ENCODE peak calls at places on chromosomes 16 and 17, in seven cellular contexts. C is HepG2, B is WTC11, F is K562, R is HCT116, T is GM12878, D is H1. W is an unnamed sample.

GRCh38 chr16:51402785-51403184 is 251.7 kb upstream of the SALL1 start:
- DNase-seq in C (peak), B (no peak), F (no peak), R (no peak), T (no peak), D (no peak), W (no peak)

GRCh38 chr16:55466209-55466608 is 12.8 kb upstream of the MMP2 start:
- DNase-seq in C (no peak), B (no peak), F (no peak), R (no peak), T (no peak), D (no peak), W (no peak)

GRCh38 chr17:58556833-58557250 is 42.4 kb upstream of the MTMR4 start:
- DNase-seq in C (no peak), B (no peak), F (no peak), R (no peak), T (no peak), D (no peak), W (no peak)

GRCh38 chr16:89695086-89695874 is 6.2 kb downstream of the SPATA2L start:
- DNase-seq in C (peak), B (no peak), F (no peak), R (no peak), T (no peak), D (no peak), W (no peak)

GRCh38 chr17:7173687-7174602 is 5.2 kb downstream of the ASGR1 start:
- DNase-seq in C (no peak), B (peak), F (peak), R (no peak), T (no peak), D (peak), W (no peak)

GRCh38 chr17:67682196-67682595 is 35.5 kb upstream of the NOL11 start:
- DNase-seq in C (no peak), B (no peak), F (no peak), R (no peak), T (no peak), D (no peak), W (no peak)

GRCh38 chr16:23504453-23505179 is 5.7 kb downstream of the GGA2 start:
- DNase-seq in C (peak), B (no peak), F (peak), R (peak), T (peak), D (peak), W (peak)

GRCh38 chr17:48760411-48760810 is 31.9 kb upstream of the HOXB13 start:
- DNase-seq in C (no peak), B (no peak), F (no peak), R (no peak), T (no peak), D (no peak), W (no peak)

GRCh38 chr16:75238853-75239371 is 12.5 kb downstream of the BCAR1 start:
- DNase-seq in C (peak), B (peak), F (no peak), R (no peak), T (no peak), D (no peak), W (no peak)

GRCh38 chr16:11431915-11432465 is 86.7 kb downstream of the RMI2 start:
- DNase-seq in C (peak), B (no peak), F (no peak), R (no peak), T (no peak), D (no peak), W (no peak)

GRCh38 chr17:67602974-67603373 is 114.8 kb upstream of the NOL11 start:
- DNase-seq in C (peak), B (peak), F (peak), R (peak), T (no peak), D (peak), W (peak)

GRCh38 chr16:48955791-48956190 is 325.8 kb downstream of the CBLN1 start:
- DNase-seq in C (no peak), B (no peak), F (no peak), R (no peak), T (no peak), D (no peak), W (no peak)

GRCh38 chr17:31068291-31068690 is 26.5 kb upstream of the NF1 start:
- DNase-seq in C (peak), B (peak), F (peak), R (peak), T (no peak), D (peak), W (peak)

DNA sequence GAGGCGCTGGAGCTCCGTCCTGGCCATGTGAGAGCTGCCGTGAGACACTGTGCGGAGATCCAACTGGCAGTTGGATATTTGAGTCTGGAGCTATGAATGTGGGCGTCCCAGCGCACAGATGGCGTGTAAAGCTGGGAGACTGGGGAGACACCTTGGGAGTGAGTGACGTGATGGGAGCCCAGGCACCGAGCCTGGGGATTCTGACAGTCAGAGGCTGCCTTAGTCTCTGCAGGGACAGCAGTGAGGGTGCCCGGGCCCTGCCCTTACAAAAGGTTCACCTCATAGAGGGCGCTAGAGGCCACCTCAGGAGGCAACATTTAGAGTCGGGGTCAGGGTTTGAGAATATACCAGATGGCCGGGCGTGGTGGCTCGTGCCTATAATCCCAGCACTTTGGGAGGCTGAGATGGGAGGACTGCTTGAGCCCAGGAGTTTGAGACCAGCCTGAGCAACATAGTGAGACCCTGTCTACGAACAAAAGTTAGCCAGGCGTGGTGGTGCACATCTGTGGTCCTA is 194.1 kb upstream of the GSE1 start:
- DNase-seq in C (no peak), B (peak), F (no peak), R (no peak), T (no peak), D (peak), W (no peak)
- TF ChIP-seq SP1 in C (no peak), B (no peak), F (no peak), R (no peak), T (no peak), D (no peak), W (no peak)

DNA sequence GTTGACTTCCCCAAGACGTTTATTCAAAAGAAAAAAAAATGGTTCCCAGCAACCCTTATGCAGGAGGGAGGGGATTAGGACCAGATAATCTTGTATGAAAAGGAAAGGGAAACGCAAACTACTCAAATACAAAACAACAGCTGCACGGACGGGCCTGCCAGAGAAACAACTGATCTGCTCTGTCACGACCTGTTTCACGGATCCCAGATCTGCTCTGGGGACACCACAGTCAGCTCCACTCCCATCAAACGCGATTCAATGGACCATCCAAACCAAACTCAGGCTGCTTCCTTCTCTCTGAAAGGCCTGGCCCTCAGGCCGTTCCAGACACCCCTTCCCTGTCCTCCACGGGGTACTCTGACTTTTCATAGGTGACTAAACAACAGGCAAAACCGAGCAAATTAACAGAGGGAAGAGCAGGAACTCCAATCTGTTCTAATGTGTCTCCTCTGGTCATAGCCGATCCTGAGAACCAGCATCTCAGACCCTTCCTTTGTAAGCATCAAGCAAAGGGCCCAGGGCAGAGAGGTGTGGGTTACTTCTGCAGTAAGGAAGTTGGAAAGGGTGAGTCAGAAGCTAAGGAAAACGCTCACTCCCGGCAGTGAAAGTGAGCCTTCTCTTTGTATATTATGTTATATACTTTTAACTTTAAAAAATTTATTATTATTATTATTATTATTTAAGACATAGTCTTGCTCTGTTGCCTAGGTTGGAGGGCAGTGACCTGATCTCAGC is 77.5 kb downstream of the MRM3 start:
- DNase-seq in C (no peak), B (no peak), F (no peak), R (no peak), T (no peak), D (no peak), W (no peak)
- TF ChIP-seq SP1 in C (no peak), B (no peak), F (no peak), R (no peak), T (no peak), D (no peak), W (no peak)

GRCh38 chr17:81429813-81430510 is 34.7 kb downstream of the BAHCC1 start:
- DNase-seq in C (no peak), B (no peak), F (no peak), R (no peak), T (no peak), D (no peak), W (no peak)
- TF ChIP-seq SP1 in C (no peak), B (no peak), F (no peak), R (no peak), T (no peak), D (no peak), W (no peak)

DNA sequence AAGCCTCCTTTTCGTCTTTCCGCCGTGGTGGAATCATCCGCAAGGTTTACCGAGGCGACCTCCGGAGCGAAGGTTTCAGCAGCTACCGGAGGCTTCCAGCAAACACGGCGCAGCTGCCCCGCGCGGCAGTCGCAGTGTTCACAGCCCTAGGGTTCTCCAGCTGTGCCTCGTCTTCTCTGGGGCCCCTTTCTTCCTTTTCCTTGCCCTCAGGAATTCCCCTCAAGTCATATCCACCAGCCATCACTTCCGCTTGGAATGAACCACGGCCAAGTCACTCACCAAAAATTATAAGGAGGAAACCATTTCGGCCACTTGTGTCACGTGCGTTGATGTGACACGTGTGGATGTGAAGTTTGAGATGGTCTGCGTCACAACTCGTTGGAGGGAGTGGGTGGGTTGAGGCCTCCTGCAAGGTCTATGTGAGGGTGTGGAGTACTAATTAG is 636 bp upstream of the ERN1 start:
- DNase-seq in C (no peak), B (no peak), F (no peak), R (no peak), T (peak), D (no peak), W (no peak)
- TF ChIP-seq SP1 in C (no peak), B (no peak), F (no peak), R (no peak), T (no peak), D (no peak), W (no peak)

W was measured in HEK293T.